ENCODE peak calls at places on chromosomes 1 and 21, in six cellular contexts. P, B, J, T, Y and W are unnamed samples. For H3K9me3, the result is how much of the 10 kb centered on the place peaks cover.

GRCh38 chr1:92486251-92487077 is at the start of gene GFI1:
- DNase-seq in P (no peak), B (no peak), J (no peak), T (peak), Y (peak), W (no peak)

GRCh38 chr1:42176902-42177519 is 12.5 kb upstream of the GUCA2A start:
- DNase-seq in P (no peak), B (peak), J (peak), T (peak), Y (no peak), W (no peak)

GRCh38 chr1:151613275-151613867 is 1.5 kb downstream of the SNX27 start:
- DNase-seq in P (peak), B (no peak), J (no peak), T (no peak), Y (no peak), W (peak)

GRCh38 chr1:40187399-40187798 is 26.2 kb downstream of the RLF start:
- DNase-seq in P (no peak), B (peak), J (no peak), T (peak), Y (no peak), W (no peak)

GRCh38 chr1:202268032-202268431 is 73.7 kb downstream of the UBE2T start:
- DNase-seq in P (no peak), B (no peak), J (no peak), T (no peak), Y (no peak), W (peak)

GRCh38 chr1:153633161-153633746 is 612 bp upstream of the CHTOP start:
- DNase-seq in P (no peak), B (no peak), J (no peak), T (no peak), Y (no peak), W (no peak)

GRCh38 chr1:155245163-155245524 is 10.1 kb downstream of the ENTREP3 start:
- DNase-seq in P (no peak), B (no peak), J (no peak), T (no peak), Y (no peak), W (no peak)

GRCh38 chr1:190172636-190173410 is 304.8 kb downstream of the BRINP3 start:
- DNase-seq in P (no peak), B (peak), J (no peak), T (no peak), Y (no peak), W (no peak)

GRCh38 chr1:201288765-201289164 is 5.5 kb downstream of the PKP1 start:
- DNase-seq in P (no peak), B (no peak), J (no peak), T (no peak), Y (no peak), W (peak)

GRCh38 chr1:94298861-94299260 is 61.5 kb upstream of the ARHGAP29 start:
- DNase-seq in P (peak), B (no peak), J (no peak), T (no peak), Y (no peak), W (peak)

GRCh38 chr1:7299329-7299799 is 471.7 kb upstream of the VAMP3 start:
- DNase-seq in P (peak), B (peak), J (no peak), T (no peak), Y (no peak), W (peak)

GRCh38 chr1:155947741-155948140 is 6.3 kb downstream of the RXFP4 start:
- DNase-seq in P (no peak), B (no peak), J (no peak), T (no peak), Y (no peak), W (peak)

GRCh38 chr1:194717941-194718340 is 1531.5 kb upstream of the B3GALT2 start:
- DNase-seq in P (no peak), B (peak), J (no peak), T (no peak), Y (no peak), W (no peak)

GRCh38 chr1:57424231-57425027 is 569 bp upstream of the DAB1 start:
- DNase-seq in P (no peak), B (peak), J (no peak), T (no peak), Y (no peak), W (no peak)

GRCh38 chr1:216533786-216534185 is 110.5 kb upstream of the USH2A start:
- DNase-seq in P (no peak), B (no peak), J (no peak), T (no peak), Y (no peak), W (no peak)

GRCh38 chr1:3019516-3020051 is 1.7 kb upstream of the ACTRT2 start:
- DNase-seq in P (no peak), B (no peak), J (no peak), T (no peak), Y (no peak), W (peak)

GRCh38 chr1:231216515-231216914 is 24.5 kb upstream of the GNPAT start:
- DNase-seq in P (no peak), B (no peak), J (peak), T (no peak), Y (no peak), W (no peak)

GRCh38 chr1:30757196-30757949 is at the start of gene LAPTM5:
- DNase-seq in P (no peak), B (no peak), J (peak), T (peak), Y (peak), W (peak)

GRCh38 chr1:36172017-36172747 is 16.2 kb downstream of the MAP7D1 start:
- DNase-seq in P (no peak), B (no peak), J (no peak), T (no peak), Y (no peak), W (no peak)

GRCh38 chr1:93845554-93846150 is 33.4 kb downstream of the DNTTIP2 start:
- DNase-seq in P (peak), B (peak), J (peak), T (no peak), Y (no peak), W (no peak)

GRCh38 chr1:212722270-212722945 is 22.8 kb upstream of the BATF3 start:
- DNase-seq in P (no peak), B (no peak), J (no peak), T (no peak), Y (no peak), W (no peak)

GRCh38 chr21:26405735-26406361 is 167.2 kb downstream of the CYYR1 start:
- DNase-seq in P (no peak), B (peak), J (no peak), T (peak), Y (no peak), W (no peak)

GRCh38 chr21:45937721-45938452 is 43.7 kb upstream of the COL6A1 start:
- DNase-seq in P (no peak), B (no peak), J (no peak), T (no peak), Y (no peak), W (no peak)

GRCh38 chr21:45940091-45940490 is 41.5 kb upstream of the COL6A1 start:
- DNase-seq in P (no peak), B (no peak), J (no peak), T (no peak), Y (no peak), W (no peak)

GRCh38 chr21:45938453-45938755 is 43.2 kb upstream of the COL6A1 start:
- DNase-seq in P (no peak), B (no peak), J (no peak), T (no peak), Y (no peak), W (no peak)

GRCh38 chr21:45939521-45940045 is 42.0 kb upstream of the COL6A1 start:
- DNase-seq in P (no peak), B (no peak), J (no peak), T (no peak), Y (no peak), W (no peak)

DNA sequence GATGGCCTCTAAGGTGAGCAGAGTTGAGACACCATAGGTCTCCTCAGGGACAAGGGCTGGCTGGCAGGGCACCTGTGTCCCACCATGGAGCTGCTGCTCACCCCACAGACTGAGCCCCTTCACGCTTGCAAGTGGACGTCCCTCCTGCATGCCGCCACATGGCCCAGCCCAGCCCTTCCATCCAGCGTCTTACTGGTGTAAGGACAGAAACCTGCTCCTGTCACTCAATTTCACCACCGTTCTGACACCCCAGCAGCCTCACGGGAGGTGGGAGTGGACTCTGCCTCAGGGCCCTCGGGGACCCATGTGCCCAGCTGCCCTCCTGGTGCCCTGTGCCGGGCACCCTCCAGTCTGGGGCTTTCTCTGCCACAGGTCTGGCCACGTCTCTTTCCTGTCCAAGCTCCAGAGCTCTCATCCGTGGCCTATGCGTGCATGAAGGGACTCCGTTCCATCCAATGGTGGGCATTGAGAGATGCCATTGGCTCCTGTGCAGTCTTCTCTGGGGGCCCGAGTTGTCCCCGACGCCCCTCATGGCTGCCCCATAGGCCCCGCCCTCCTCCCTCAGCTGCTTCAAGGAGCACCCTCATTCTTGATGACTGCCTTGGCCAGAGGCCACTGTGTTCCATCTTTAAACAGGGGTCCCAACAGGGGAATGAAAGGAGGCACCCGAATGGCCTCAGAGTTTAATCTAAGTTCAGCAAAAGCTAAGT is 42.6 kb upstream of the COL6A1 start:
- DNase-seq in P (no peak), B (no peak), J (no peak), T (no peak), Y (no peak), W (no peak)
- H3K9me3 ChIP-seq in P (under half), B (under half), J (under half), T (under half), Y (under half), W (under half)

DNA sequence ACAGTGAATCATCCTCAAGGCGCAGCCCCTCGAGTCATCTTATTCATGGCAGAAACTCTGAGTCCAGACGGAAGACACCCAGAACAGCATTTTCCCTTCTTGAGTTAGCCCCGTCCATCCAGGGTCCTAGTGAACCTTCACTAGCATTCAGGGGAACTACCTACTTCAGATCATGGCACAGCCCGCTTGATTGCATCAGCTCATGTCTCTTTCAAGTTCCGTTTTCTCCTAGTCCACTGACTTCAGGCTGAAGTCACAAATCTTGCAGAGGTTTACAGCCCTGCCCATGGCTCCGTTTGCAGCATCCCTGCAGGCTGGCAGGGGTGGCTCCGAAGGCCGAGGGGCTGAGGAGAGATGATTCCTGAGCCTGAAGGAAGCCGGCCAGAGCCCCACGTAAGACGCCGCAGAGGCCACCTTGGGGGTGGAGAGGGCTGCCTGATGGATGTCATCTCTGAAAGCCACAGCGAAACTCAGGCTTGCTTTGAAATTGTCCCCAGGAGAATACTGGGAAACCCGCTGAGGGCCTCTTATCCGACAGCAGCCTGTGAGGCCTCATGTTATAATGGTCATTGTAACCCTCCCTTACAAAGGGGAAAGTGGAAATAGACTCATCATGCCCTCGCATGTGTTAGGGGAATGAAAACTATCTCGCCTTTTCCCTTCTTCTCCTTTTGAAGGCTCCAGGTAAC is 310.2 kb upstream of the AJAP1 start:
- DNase-seq in P (no peak), B (no peak), J (peak), T (peak), Y (no peak), W (no peak)
- H3K9me3 ChIP-seq in P (under half), B (under half), J (under half), T (under half), Y (under half), W (under half)

GRCh38 chr21:34133802-34134201 is 60.4 kb downstream of the MRPS6 start:
- DNase-seq in P (no peak), B (no peak), J (no peak), T (no peak), Y (no peak), W (no peak)

GRCh38 chr21:34132905-34133304 is 59.5 kb downstream of the MRPS6 start:
- DNase-seq in P (no peak), B (no peak), J (no peak), T (no peak), Y (no peak), W (no peak)

GRCh38 chr21:34131586-34131985 is 58.2 kb downstream of the MRPS6 start:
- DNase-seq in P (no peak), B (peak), J (no peak), T (no peak), Y (no peak), W (no peak)

GRCh38 chr21:34132202-34132601 is 58.8 kb downstream of the MRPS6 start:
- DNase-seq in P (no peak), B (no peak), J (no peak), T (no peak), Y (no peak), W (no peak)

DNA sequence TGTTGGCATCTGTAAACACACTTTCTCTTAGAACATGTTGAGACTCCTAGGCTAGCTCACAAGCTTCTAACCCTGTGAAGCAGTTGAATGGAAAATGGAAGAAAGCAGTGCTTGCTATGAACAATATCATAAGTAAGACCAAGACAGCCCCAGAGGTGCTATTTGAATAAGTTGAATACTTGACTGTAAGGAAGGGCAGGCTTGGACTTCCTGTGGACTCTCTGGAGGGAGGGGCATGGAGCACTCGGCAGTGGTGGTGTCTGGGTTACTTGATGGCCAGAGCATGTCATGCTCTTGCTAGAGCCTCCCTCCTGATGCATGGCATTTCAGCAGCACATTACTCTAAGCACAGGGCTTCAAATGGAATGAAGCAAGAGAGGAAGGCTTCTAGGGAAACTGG is 60.0 kb downstream of the MRPS6 start:
- DNase-seq in P (no peak), B (no peak), J (no peak), T (no peak), Y (no peak), W (no peak)
- H3K9me3 ChIP-seq in P (under half), B (under half), J (under half), T (under half), Y (under half), W (under half)

GRCh38 chr21:42038393-42038792 is 28.2 kb upstream of the ZBTB21 start:
- DNase-seq in P (no peak), B (no peak), J (no peak), T (no peak), Y (no peak), W (peak)

GRCh38 chr21:42039470-42039901 is 29.3 kb upstream of the ZBTB21 start:
- DNase-seq in P (peak), B (peak), J (no peak), T (no peak), Y (no peak), W (peak)

GRCh38 chr21:42037943-42038342 is 27.8 kb upstream of the ZBTB21 start:
- DNase-seq in P (no peak), B (no peak), J (no peak), T (no peak), Y (no peak), W (peak)

GRCh38 chr21:42039911-42040351 is 29.8 kb upstream of the ZBTB21 start:
- DNase-seq in P (peak), B (peak), J (no peak), T (no peak), Y (no peak), W (no peak)

DNA sequence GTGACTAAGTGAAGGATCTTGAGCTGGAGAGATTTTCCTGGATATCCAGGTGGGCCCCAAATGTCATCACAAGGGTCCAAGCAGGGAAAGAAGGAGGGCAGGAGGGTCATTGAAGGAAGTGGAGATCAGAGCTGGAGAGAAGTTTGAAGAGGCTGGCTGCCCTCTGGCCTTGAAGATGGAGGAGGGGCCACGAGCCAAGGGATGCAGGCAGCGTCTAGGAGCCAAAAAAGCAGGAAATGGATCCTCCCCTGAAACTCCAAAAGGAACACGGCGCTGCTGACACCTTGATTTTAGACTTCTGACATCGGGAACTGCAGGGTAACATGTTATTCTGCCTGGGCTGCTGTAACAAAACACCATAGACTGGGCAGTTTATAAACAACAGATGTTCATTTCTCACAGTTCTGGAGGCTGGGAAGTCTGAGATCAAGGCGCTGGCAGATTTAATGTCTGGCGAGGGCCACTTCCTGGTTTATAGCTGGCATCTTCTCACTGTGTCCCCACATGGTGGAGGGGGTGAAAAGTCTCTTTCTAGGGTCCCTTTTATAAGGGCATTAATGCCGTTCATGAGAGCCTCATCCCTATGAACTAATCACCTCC is 28.8 kb upstream of the ZBTB21 start:
- DNase-seq in P (no peak), B (peak), J (no peak), T (no peak), Y (no peak), W (no peak)
- H3K9me3 ChIP-seq in P (under half), B (under half), J (under half), T (under half), Y (under half), W (under half)